ENCODE peak calls at places on chromosome 11, in ten cellular contexts. C is Kasumi-1, F is left cardiac atrium, R is ACHN, K is MCF 10A, A is neural crest cell, E is brain microvascular endothelial cell, Q is thoracic aorta, P is AG04450, X is PC-3. L is an unnamed sample.

GRCh38 chr11:71507102-71507501 is 20.0 kb upstream of the KRTAP5-7 start:
- DNase-seq in C (no peak), F (no peak), R (no peak), K (no peak), A (no peak), E (no peak), Q (no peak), P (no peak), X (no peak), L (no peak)

GRCh38 chr11:134756811-134757540 is 344.9 kb upstream of the B3GAT1 start:
- DNase-seq in C (no peak), F (no peak), R (no peak), K (no peak), A (no peak), E (no peak), Q (no peak), P (no peak), X (no peak), L (no peak)

GRCh38 chr11:30917859-30918478 is 331.8 kb upstream of the MPPED2 start:
- DNase-seq in C (peak), F (no peak), R (peak), K (peak), A (peak), E (peak), Q (no peak), P (peak), X (peak), L (peak)

GRCh38 chr11:12086271-12087074 is 23.9 kb upstream of the MICAL2 start:
- DNase-seq in C (peak), F (peak), R (peak), K (peak), A (no peak), E (peak), Q (peak), P (peak), X (peak), L (peak)

GRCh38 chr11:1302461-1303073 is 6.9 kb downstream of the TOLLIP start:
- DNase-seq in C (no peak), F (no peak), R (no peak), K (no peak), A (no peak), E (no peak), Q (no peak), P (no peak), X (no peak), L (no peak)

GRCh38 chr11:83259559-83259958 is 26.6 kb downstream of the CCDC90B start:
- DNase-seq in C (no peak), F (no peak), R (no peak), K (no peak), A (no peak), E (no peak), Q (no peak), P (no peak), X (no peak), L (no peak)

GRCh38 chr11:110428956-110429613 is 663 bp upstream of the FDX1 start:
- DNase-seq in C (no peak), F (no peak), R (no peak), K (no peak), A (no peak), E (no peak), Q (no peak), P (no peak), X (no peak), L (no peak)

GRCh38 chr11:96154802-96155520 is 188.0 kb downstream of the MAML2 start:
- DNase-seq in C (no peak), F (no peak), R (peak), K (peak), A (no peak), E (peak), Q (no peak), P (no peak), X (peak), L (no peak)

GRCh38 chr11:4071828-4072421 is 22.7 kb upstream of the RRM1 start:
- DNase-seq in C (no peak), F (no peak), R (no peak), K (no peak), A (no peak), E (no peak), Q (no peak), P (no peak), X (no peak), L (no peak)

L was measured in A673.